ENCODE peak calls at places on chromosomes 4 and X, in seven cellular contexts. J is GDM1, P is neural crest cell, K is OCI-M1, E is WTC11, G is heart right ventricle, B is uterus. N is an unnamed sample.
A peak's percentile ranks its signal among the peaks of the same experiment; 100 is the strongest.

GRCh38 chr4:173461170-173461569 is 62.3 kb upstream of the SCRG1 start:
- DNase-seq in J (no peak), P (no peak), K (peak; percentile 89), E (no peak), G (no peak), B (no peak), N (no peak)

GRCh38 chrX:68132749-68133148 is 300.5 kb downstream of the OPHN1 start:
- DNase-seq in J (no peak), P (no peak), K (no peak), E (no peak), G (no peak), B (no peak), N (no peak)

GRCh38 chrX:107752037-107752436 is 23.6 kb downstream of the TSC22D3 start:
- DNase-seq in J (no peak), P (no peak), K (no peak), E (no peak), G (no peak), B (no peak), N (no peak)

GRCh38 chr4:76651616-76652015 is 216.6 kb downstream of the SHROOM3 start:
- DNase-seq in J (no peak), P (no peak), K (no peak), E (no peak), G (no peak), B (no peak), N (no peak)

GRCh38 chr4:109969087-109969486 is 56.4 kb downstream of the EGF start:
- DNase-seq in J (no peak), P (no peak), K (peak; percentile 81), E (no peak), G (no peak), B (no peak), N (no peak)

GRCh38 chr4:73211968-73212367 is 46.6 kb downstream of the ANKRD17 start:
- DNase-seq in J (no peak), P (no peak), K (no peak), E (no peak), G (no peak), B (no peak), N (no peak)

GRCh38 chr4:128853741-128854140 is 44.2 kb downstream of the JADE1 start:
- DNase-seq in J (no peak), P (no peak), K (no peak), E (no peak), G (no peak), B (no peak), N (no peak)

GRCh38 chr4:616911-617643 is 8.3 kb upstream of the PDE6B start:
- DNase-seq in J (no peak), P (no peak), K (no peak), E (no peak), G (no peak), B (no peak), N (peak; percentile 0)

GRCh38 chr4:22474636-22475310 is 41.1 kb downstream of the ADGRA3 start:
- DNase-seq in J (no peak), P (no peak), K (peak; percentile 18), E (no peak), G (no peak), B (no peak), N (no peak)

GRCh38 chrX:15299945-15300851 is 15.2 kb downstream of the ASB11 start:
- DNase-seq in J (no peak), P (peak; percentile 14), K (peak; percentile 40), E (no peak), G (no peak), B (no peak), N (peak; percentile 8)

GRCh38 chr4:108081251-108081650 is 87.5 kb downstream of the LEF1 start:
- DNase-seq in J (no peak), P (no peak), K (no peak), E (no peak), G (no peak), B (no peak), N (no peak)

GRCh38 chrX:96394566-96394965 is 290.1 kb upstream of the DIAPH2 start:
- DNase-seq in J (no peak), P (no peak), K (peak; percentile 62), E (no peak), G (no peak), B (no peak), N (no peak)

GRCh38 chr4:101114936-101115372 is 232.4 kb downstream of the PPP3CA start:
- DNase-seq in J (no peak), P (peak; percentile 3), K (no peak), E (no peak), G (no peak), B (no peak), N (peak; percentile 68)

GRCh38 chr4:83618431-83618830 is 82.5 kb downstream of the GPAT3 start:
- DNase-seq in J (peak; percentile 29), P (no peak), K (no peak), E (no peak), G (peak; percentile 57), B (no peak), N (no peak)

GRCh38 chrX:1336331-1337143 is at the start of gene IL3RA:
- DNase-seq in J (peak; percentile 67), P (no peak), K (peak; percentile 79), E (no peak), G (peak; percentile 58), B (no peak), N (no peak)

GRCh38 chr4:68249434-68249833 is 3.9 kb upstream of the TMPRSS11B start:
- DNase-seq in J (no peak), P (no peak), K (peak; percentile 69), E (no peak), G (no peak), B (no peak), N (no peak)

GRCh38 chr4:141455651-141456050 is 180.7 kb upstream of the IL15 start:
- DNase-seq in J (no peak), P (no peak), K (no peak), E (no peak), G (no peak), B (no peak), N (no peak)

GRCh38 chrX:18389968-18390367 is 35.4 kb upstream of the CDKL5 start:
- DNase-seq in J (no peak), P (no peak), K (peak; percentile 4), E (no peak), G (no peak), B (no peak), N (peak; percentile 32)

GRCh38 chrX:69158166-69159040 is 6.8 kb downstream of the PJA1 start:
- DNase-seq in J (no peak), P (no peak), K (peak; percentile 55), E (peak; percentile 42), G (peak; percentile 73), B (peak; percentile 55), N (peak; percentile 64)

GRCh38 chrX:153651540-153652079 is 4.6 kb downstream of the DUSP9 start:
- DNase-seq in J (no peak), P (no peak), K (peak; percentile 13), E (no peak), G (no peak), B (no peak), N (no peak)

GRCh38 chr4:30903493-30903892 is 183.3 kb downstream of the PCDH7 start:
- DNase-seq in J (no peak), P (no peak), K (no peak), E (no peak), G (no peak), B (no peak), N (no peak)